ENCODE peak calls at places on chromosomes 5 and 9, in nine cellular contexts. One of them, this sample, is unnamed.

GRCh38 chr9:132485454-132485853 is 75.4 kb downstream of the CFAP77 start:
- DNase-seq in BE2C: no peak
- DNase-seq in Peyer's patch: no peak
- DNase-seq in NCI-H1105 treated with DMSO at 0.1 percent for 48 hours: peak
- DNase-seq in left ventricle myocardium inferior: no peak
- DNase-seq in iPS DF 6.9: no peak
- DNase-seq in left lobe of liver: no peak
- DNase-seq in activated T-helper 1 cell treated with anti-CD3 and anti-CD28 coated beads, Interleukin-12 subunit alpha, Interleukin-12 subunit beta, Interleukin-2, Interleukin-4 antibody, amounts not matched to agents 30 ng/mL and 10 ng/mL and 1 ng/mL, durations not matched to agents 14 hours and 24 hours and 36 hours: no peak
- DNase-seq in type B pancreatic cell: no peak
- DNase-seq in this sample: no peak

GRCh38 chr5:1643651-1644392 is 120.1 kb upstream of the LPCAT1 start:
- DNase-seq in Peyer's patch: no peak
- DNase-seq in activated T-helper 1 cell treated with anti-CD3 and anti-CD28 coated beads, Interleukin-12 subunit alpha, Interleukin-12 subunit beta, Interleukin-2, Interleukin-4 antibody, amounts not matched to agents 30 ng/mL and 10 ng/mL and 1 ng/mL, durations not matched to agents 14 hours and 24 hours and 36 hours: no peak
- DNase-seq in iPS DF 6.9: no peak
- DNase-seq in NCI-H1105 treated with DMSO at 0.1 percent for 48 hours: no peak
- DNase-seq in BE2C: no peak
- DNase-seq in type B pancreatic cell: no peak
- DNase-seq in left lobe of liver: no peak
- DNase-seq in left ventricle myocardium inferior: peak
- DNase-seq in this sample: no peak

GRCh38 chr5:135497971-135498661 is 37.6 kb downstream of the NEUROG1 start:
- DNase-seq in iPS DF 6.9: no peak
- DNase-seq in Peyer's patch: no peak
- DNase-seq in type B pancreatic cell: peak
- DNase-seq in left ventricle myocardium inferior: no peak
- DNase-seq in activated T-helper 1 cell treated with anti-CD3 and anti-CD28 coated beads, Interleukin-12 subunit alpha, Interleukin-12 subunit beta, Interleukin-2, Interleukin-4 antibody, amounts not matched to agents 30 ng/mL and 10 ng/mL and 1 ng/mL, durations not matched to agents 14 hours and 24 hours and 36 hours: no peak
- DNase-seq in NCI-H1105 treated with DMSO at 0.1 percent for 48 hours: no peak
- DNase-seq in left lobe of liver: no peak
- DNase-seq in BE2C: no peak
- DNase-seq in this sample: no peak

GRCh38 chr9:16013826-16014225 is 461.0 kb downstream of the CCDC171 start:
- DNase-seq in type B pancreatic cell: no peak
- DNase-seq in Peyer's patch: no peak
- DNase-seq in NCI-H1105 treated with DMSO at 0.1 percent for 48 hours: no peak
- DNase-seq in BE2C: no peak
- DNase-seq in left lobe of liver: no peak
- DNase-seq in iPS DF 6.9: no peak
- DNase-seq in activated T-helper 1 cell treated with anti-CD3 and anti-CD28 coated beads, Interleukin-12 subunit alpha, Interleukin-12 subunit beta, Interleukin-2, Interleukin-4 antibody, amounts not matched to agents 30 ng/mL and 10 ng/mL and 1 ng/mL, durations not matched to agents 14 hours and 24 hours and 36 hours: no peak
- DNase-seq in left ventricle myocardium inferior: no peak
- DNase-seq in this sample: no peak

GRCh38 chr5:56522972-56523371 is 289.8 kb upstream of the ANKRD55 start:
- DNase-seq in NCI-H1105 treated with DMSO at 0.1 percent for 48 hours: no peak
- DNase-seq in activated T-helper 1 cell treated with anti-CD3 and anti-CD28 coated beads, Interleukin-12 subunit alpha, Interleukin-12 subunit beta, Interleukin-2, Interleukin-4 antibody, amounts not matched to agents 30 ng/mL and 10 ng/mL and 1 ng/mL, durations not matched to agents 14 hours and 24 hours and 36 hours: no peak
- DNase-seq in BE2C: no peak
- DNase-seq in left ventricle myocardium inferior: no peak
- DNase-seq in Peyer's patch: no peak
- DNase-seq in iPS DF 6.9: no peak
- DNase-seq in type B pancreatic cell: no peak
- DNase-seq in left lobe of liver: peak
- DNase-seq in this sample: peak

GRCh38 chr5:73625314-73625904 is 587 bp upstream of the ARHGEF28 start:
- DNase-seq in left ventricle myocardium inferior: peak
- DNase-seq in BE2C: no peak
- DNase-seq in NCI-H1105 treated with DMSO at 0.1 percent for 48 hours: no peak
- DNase-seq in activated T-helper 1 cell treated with anti-CD3 and anti-CD28 coated beads, Interleukin-12 subunit alpha, Interleukin-12 subunit beta, Interleukin-2, Interleukin-4 antibody, amounts not matched to agents 30 ng/mL and 10 ng/mL and 1 ng/mL, durations not matched to agents 14 hours and 24 hours and 36 hours: no peak
- DNase-seq in type B pancreatic cell: no peak
- DNase-seq in iPS DF 6.9: no peak
- DNase-seq in left lobe of liver: no peak
- DNase-seq in Peyer's patch: no peak
- DNase-seq in this sample: no peak

GRCh38 chr9:127133739-127134167 is 11.3 kb upstream of the ANGPTL2 start:
- DNase-seq in activated T-helper 1 cell treated with anti-CD3 and anti-CD28 coated beads, Interleukin-12 subunit alpha, Interleukin-12 subunit beta, Interleukin-2, Interleukin-4 antibody, amounts not matched to agents 30 ng/mL and 10 ng/mL and 1 ng/mL, durations not matched to agents 14 hours and 24 hours and 36 hours: no peak
- DNase-seq in BE2C: no peak
- DNase-seq in NCI-H1105 treated with DMSO at 0.1 percent for 48 hours: no peak
- DNase-seq in type B pancreatic cell: peak
- DNase-seq in iPS DF 6.9: no peak
- DNase-seq in left ventricle myocardium inferior: peak
- DNase-seq in Peyer's patch: peak
- DNase-seq in left lobe of liver: peak
- DNase-seq in this sample: peak

GRCh38 chr5:168327994-168328393 is 36.5 kb downstream of the WWC1 start:
- DNase-seq in left lobe of liver: no peak
- DNase-seq in type B pancreatic cell: no peak
- DNase-seq in iPS DF 6.9: no peak
- DNase-seq in BE2C: no peak
- DNase-seq in NCI-H1105 treated with DMSO at 0.1 percent for 48 hours: no peak
- DNase-seq in activated T-helper 1 cell treated with anti-CD3 and anti-CD28 coated beads, Interleukin-12 subunit alpha, Interleukin-12 subunit beta, Interleukin-2, Interleukin-4 antibody, amounts not matched to agents 30 ng/mL and 10 ng/mL and 1 ng/mL, durations not matched to agents 14 hours and 24 hours and 36 hours: no peak
- DNase-seq in Peyer's patch: no peak
- DNase-seq in left ventricle myocardium inferior: no peak
- DNase-seq in this sample: no peak

GRCh38 chr5:152349683-152350526 is 55.2 kb downstream of the NMUR2 start:
- DNase-seq in left ventricle myocardium inferior: peak
- DNase-seq in type B pancreatic cell: no peak
- DNase-seq in iPS DF 6.9: peak
- DNase-seq in left lobe of liver: no peak
- DNase-seq in activated T-helper 1 cell treated with anti-CD3 and anti-CD28 coated beads, Interleukin-12 subunit alpha, Interleukin-12 subunit beta, Interleukin-2, Interleukin-4 antibody, amounts not matched to agents 30 ng/mL and 10 ng/mL and 1 ng/mL, durations not matched to agents 14 hours and 24 hours and 36 hours: no peak
- DNase-seq in BE2C: peak
- DNase-seq in Peyer's patch: no peak
- DNase-seq in NCI-H1105 treated with DMSO at 0.1 percent for 48 hours: peak
- DNase-seq in this sample: peak

GRCh38 chr5:129459485-129460120 is 495 bp upstream of the ADAMTS19 start:
- DNase-seq in Peyer's patch: no peak
- DNase-seq in type B pancreatic cell: peak
- DNase-seq in iPS DF 6.9: peak
- DNase-seq in left lobe of liver: no peak
- DNase-seq in BE2C: no peak
- DNase-seq in activated T-helper 1 cell treated with anti-CD3 and anti-CD28 coated beads, Interleukin-12 subunit alpha, Interleukin-12 subunit beta, Interleukin-2, Interleukin-4 antibody, amounts not matched to agents 30 ng/mL and 10 ng/mL and 1 ng/mL, durations not matched to agents 14 hours and 24 hours and 36 hours: no peak
- DNase-seq in NCI-H1105 treated with DMSO at 0.1 percent for 48 hours: no peak
- DNase-seq in left ventricle myocardium inferior: peak
- DNase-seq in this sample: no peak

GRCh38 chr5:139188558-139189270 is 9.5 kb downstream of the SIL1 start:
- DNase-seq in BE2C: no peak
- DNase-seq in Peyer's patch: no peak
- DNase-seq in iPS DF 6.9: no peak
- DNase-seq in NCI-H1105 treated with DMSO at 0.1 percent for 48 hours: no peak
- DNase-seq in activated T-helper 1 cell treated with anti-CD3 and anti-CD28 coated beads, Interleukin-12 subunit alpha, Interleukin-12 subunit beta, Interleukin-2, Interleukin-4 antibody, amounts not matched to agents 30 ng/mL and 10 ng/mL and 1 ng/mL, durations not matched to agents 14 hours and 24 hours and 36 hours: no peak
- DNase-seq in left lobe of liver: no peak
- DNase-seq in type B pancreatic cell: no peak
- DNase-seq in left ventricle myocardium inferior: no peak
- DNase-seq in this sample: no peak

GRCh38 chr5:43040287-43041098 is at the start of gene ANXA2R:
- DNase-seq in NCI-H1105 treated with DMSO at 0.1 percent for 48 hours: peak
- DNase-seq in BE2C: peak
- DNase-seq in left lobe of liver: peak
- DNase-seq in iPS DF 6.9: no peak
- DNase-seq in left ventricle myocardium inferior: peak
- DNase-seq in activated T-helper 1 cell treated with anti-CD3 and anti-CD28 coated beads, Interleukin-12 subunit alpha, Interleukin-12 subunit beta, Interleukin-2, Interleukin-4 antibody, amounts not matched to agents 30 ng/mL and 10 ng/mL and 1 ng/mL, durations not matched to agents 14 hours and 24 hours and 36 hours: peak
- DNase-seq in type B pancreatic cell: no peak
- DNase-seq in Peyer's patch: peak
- DNase-seq in this sample: peak

GRCh38 chr5:140480310-140481014 is 67.0 kb upstream of the EIF4EBP3 start:
- DNase-seq in left ventricle myocardium inferior: no peak
- DNase-seq in Peyer's patch: no peak
- DNase-seq in activated T-helper 1 cell treated with anti-CD3 and anti-CD28 coated beads, Interleukin-12 subunit alpha, Interleukin-12 subunit beta, Interleukin-2, Interleukin-4 antibody, amounts not matched to agents 30 ng/mL and 10 ng/mL and 1 ng/mL, durations not matched to agents 14 hours and 24 hours and 36 hours: no peak
- DNase-seq in left lobe of liver: no peak
- DNase-seq in type B pancreatic cell: no peak
- DNase-seq in iPS DF 6.9: no peak
- DNase-seq in NCI-H1105 treated with DMSO at 0.1 percent for 48 hours: no peak
- DNase-seq in BE2C: no peak
- DNase-seq in this sample: no peak

GRCh38 chr5:111197523-111197922 is 26.7 kb upstream of the CAMK4 start:
- DNase-seq in iPS DF 6.9: no peak
- DNase-seq in activated T-helper 1 cell treated with anti-CD3 and anti-CD28 coated beads, Interleukin-12 subunit alpha, Interleukin-12 subunit beta, Interleukin-2, Interleukin-4 antibody, amounts not matched to agents 30 ng/mL and 10 ng/mL and 1 ng/mL, durations not matched to agents 14 hours and 24 hours and 36 hours: no peak
- DNase-seq in left lobe of liver: peak
- DNase-seq in type B pancreatic cell: no peak
- DNase-seq in BE2C: peak
- DNase-seq in NCI-H1105 treated with DMSO at 0.1 percent for 48 hours: peak
- DNase-seq in left ventricle myocardium inferior: no peak
- DNase-seq in Peyer's patch: no peak
- DNase-seq in this sample: peak

GRCh38 chr5:80753712-80754111 is 98.9 kb upstream of the DHFR start:
- DNase-seq in left lobe of liver: no peak
- DNase-seq in Peyer's patch: no peak
- DNase-seq in NCI-H1105 treated with DMSO at 0.1 percent for 48 hours: no peak
- DNase-seq in type B pancreatic cell: no peak
- DNase-seq in left ventricle myocardium inferior: no peak
- DNase-seq in BE2C: no peak
- DNase-seq in activated T-helper 1 cell treated with anti-CD3 and anti-CD28 coated beads, Interleukin-12 subunit alpha, Interleukin-12 subunit beta, Interleukin-2, Interleukin-4 antibody, amounts not matched to agents 30 ng/mL and 10 ng/mL and 1 ng/mL, durations not matched to agents 14 hours and 24 hours and 36 hours: no peak
- DNase-seq in iPS DF 6.9: no peak
- DNase-seq in this sample: no peak

GRCh38 chr9:33460854-33461253 is 12.9 kb downstream of the NOL6 start:
- DNase-seq in type B pancreatic cell: no peak
- DNase-seq in NCI-H1105 treated with DMSO at 0.1 percent for 48 hours: no peak
- DNase-seq in left ventricle myocardium inferior: no peak
- DNase-seq in BE2C: no peak
- DNase-seq in left lobe of liver: no peak
- DNase-seq in activated T-helper 1 cell treated with anti-CD3 and anti-CD28 coated beads, Interleukin-12 subunit alpha, Interleukin-12 subunit beta, Interleukin-2, Interleukin-4 antibody, amounts not matched to agents 30 ng/mL and 10 ng/mL and 1 ng/mL, durations not matched to agents 14 hours and 24 hours and 36 hours: no peak
- DNase-seq in iPS DF 6.9: no peak
- DNase-seq in Peyer's patch: no peak
- DNase-seq in this sample: no peak

GRCh38 chr9:109143881-109144562 is 23.0 kb downstream of the FRRS1L start:
- DNase-seq in activated T-helper 1 cell treated with anti-CD3 and anti-CD28 coated beads, Interleukin-12 subunit alpha, Interleukin-12 subunit beta, Interleukin-2, Interleukin-4 antibody, amounts not matched to agents 30 ng/mL and 10 ng/mL and 1 ng/mL, durations not matched to agents 14 hours and 24 hours and 36 hours: no peak
- DNase-seq in NCI-H1105 treated with DMSO at 0.1 percent for 48 hours: no peak
- DNase-seq in left ventricle myocardium inferior: no peak
- DNase-seq in iPS DF 6.9: no peak
- DNase-seq in left lobe of liver: no peak
- DNase-seq in BE2C: peak
- DNase-seq in type B pancreatic cell: no peak
- DNase-seq in Peyer's patch: no peak
- DNase-seq in this sample: no peak

GRCh38 chr9:105243015-105243686 is 1.3 kb upstream of the SLC44A1 start:
- DNase-seq in iPS DF 6.9: no peak
- DNase-seq in left ventricle myocardium inferior: no peak
- DNase-seq in activated T-helper 1 cell treated with anti-CD3 and anti-CD28 coated beads, Interleukin-12 subunit alpha, Interleukin-12 subunit beta, Interleukin-2, Interleukin-4 antibody, amounts not matched to agents 30 ng/mL and 10 ng/mL and 1 ng/mL, durations not matched to agents 14 hours and 24 hours and 36 hours: no peak
- DNase-seq in type B pancreatic cell: no peak
- DNase-seq in NCI-H1105 treated with DMSO at 0.1 percent for 48 hours: no peak
- DNase-seq in Peyer's patch: no peak
- DNase-seq in left lobe of liver: no peak
- DNase-seq in BE2C: no peak
- DNase-seq in this sample: no peak

GRCh38 chr9:382383-382782 is 167.7 kb downstream of the DOCK8 start:
- DNase-seq in iPS DF 6.9: no peak
- DNase-seq in type B pancreatic cell: no peak
- DNase-seq in activated T-helper 1 cell treated with anti-CD3 and anti-CD28 coated beads, Interleukin-12 subunit alpha, Interleukin-12 subunit beta, Interleukin-2, Interleukin-4 antibody, amounts not matched to agents 30 ng/mL and 10 ng/mL and 1 ng/mL, durations not matched to agents 14 hours and 24 hours and 36 hours: no peak
- DNase-seq in NCI-H1105 treated with DMSO at 0.1 percent for 48 hours: no peak
- DNase-seq in Peyer's patch: no peak
- DNase-seq in BE2C: no peak
- DNase-seq in left lobe of liver: no peak
- DNase-seq in left ventricle myocardium inferior: no peak
- DNase-seq in this sample: no peak

GRCh38 chr5:74017112-74017511 is 391.1 kb downstream of the ARHGEF28 start:
- DNase-seq in left lobe of liver: no peak
- DNase-seq in Peyer's patch: no peak
- DNase-seq in iPS DF 6.9: no peak
- DNase-seq in activated T-helper 1 cell treated with anti-CD3 and anti-CD28 coated beads, Interleukin-12 subunit alpha, Interleukin-12 subunit beta, Interleukin-2, Interleukin-4 antibody, amounts not matched to agents 30 ng/mL and 10 ng/mL and 1 ng/mL, durations not matched to agents 14 hours and 24 hours and 36 hours: no peak
- DNase-seq in BE2C: no peak
- DNase-seq in type B pancreatic cell: no peak
- DNase-seq in left ventricle myocardium inferior: no peak
- DNase-seq in NCI-H1105 treated with DMSO at 0.1 percent for 48 hours: peak
- DNase-seq in this sample: no peak

GRCh38 chr9:124660341-124660801 is 110.7 kb downstream of the NR6A1 start:
- DNase-seq in iPS DF 6.9: no peak
- DNase-seq in NCI-H1105 treated with DMSO at 0.1 percent for 48 hours: peak
- DNase-seq in left lobe of liver: no peak
- DNase-seq in Peyer's patch: no peak
- DNase-seq in left ventricle myocardium inferior: no peak
- DNase-seq in type B pancreatic cell: no peak
- DNase-seq in activated T-helper 1 cell treated with anti-CD3 and anti-CD28 coated beads, Interleukin-12 subunit alpha, Interleukin-12 subunit beta, Interleukin-2, Interleukin-4 antibody, amounts not matched to agents 30 ng/mL and 10 ng/mL and 1 ng/mL, durations not matched to agents 14 hours and 24 hours and 36 hours: no peak
- DNase-seq in BE2C: peak
- DNase-seq in this sample: no peak

GRCh38 chr5:73201547-73202513 is 28.8 kb downstream of the TMEM174 start:
- DNase-seq in activated T-helper 1 cell treated with anti-CD3 and anti-CD28 coated beads, Interleukin-12 subunit alpha, Interleukin-12 subunit beta, Interleukin-2, Interleukin-4 antibody, amounts not matched to agents 30 ng/mL and 10 ng/mL and 1 ng/mL, durations not matched to agents 14 hours and 24 hours and 36 hours: peak
- DNase-seq in iPS DF 6.9: peak
- DNase-seq in BE2C: peak
- DNase-seq in Peyer's patch: peak
- DNase-seq in type B pancreatic cell: peak
- DNase-seq in left ventricle myocardium inferior: peak
- DNase-seq in NCI-H1105 treated with DMSO at 0.1 percent for 48 hours: no peak
- DNase-seq in left lobe of liver: peak
- DNase-seq in this sample: peak

GRCh38 chr5:143354025-143354424 is 49.5 kb downstream of the NR3C1 start:
- DNase-seq in iPS DF 6.9: no peak
- DNase-seq in type B pancreatic cell: no peak
- DNase-seq in NCI-H1105 treated with DMSO at 0.1 percent for 48 hours: no peak
- DNase-seq in left ventricle myocardium inferior: no peak
- DNase-seq in BE2C: no peak
- DNase-seq in left lobe of liver: no peak
- DNase-seq in activated T-helper 1 cell treated with anti-CD3 and anti-CD28 coated beads, Interleukin-12 subunit alpha, Interleukin-12 subunit beta, Interleukin-2, Interleukin-4 antibody, amounts not matched to agents 30 ng/mL and 10 ng/mL and 1 ng/mL, durations not matched to agents 14 hours and 24 hours and 36 hours: no peak
- DNase-seq in Peyer's patch: no peak
- DNase-seq in this sample: no peak

GRCh38 chr9:87824216-87824875 is 58.3 kb upstream of the SPATA31E1 start:
- DNase-seq in Peyer's patch: no peak
- DNase-seq in left ventricle myocardium inferior: no peak
- DNase-seq in type B pancreatic cell: no peak
- DNase-seq in BE2C: no peak
- DNase-seq in left lobe of liver: no peak
- DNase-seq in iPS DF 6.9: no peak
- DNase-seq in activated T-helper 1 cell treated with anti-CD3 and anti-CD28 coated beads, Interleukin-12 subunit alpha, Interleukin-12 subunit beta, Interleukin-2, Interleukin-4 antibody, amounts not matched to agents 30 ng/mL and 10 ng/mL and 1 ng/mL, durations not matched to agents 14 hours and 24 hours and 36 hours: no peak
- DNase-seq in NCI-H1105 treated with DMSO at 0.1 percent for 48 hours: no peak
- DNase-seq in this sample: no peak

GRCh38 chr5:109038209-109038840 is 290.6 kb downstream of the FER start:
- DNase-seq in type B pancreatic cell: no peak
- DNase-seq in NCI-H1105 treated with DMSO at 0.1 percent for 48 hours: no peak
- DNase-seq in left lobe of liver: no peak
- DNase-seq in left ventricle myocardium inferior: no peak
- DNase-seq in iPS DF 6.9: no peak
- DNase-seq in activated T-helper 1 cell treated with anti-CD3 and anti-CD28 coated beads, Interleukin-12 subunit alpha, Interleukin-12 subunit beta, Interleukin-2, Interleukin-4 antibody, amounts not matched to agents 30 ng/mL and 10 ng/mL and 1 ng/mL, durations not matched to agents 14 hours and 24 hours and 36 hours: no peak
- DNase-seq in BE2C: no peak
- DNase-seq in Peyer's patch: no peak
- DNase-seq in this sample: no peak

GRCh38 chr9:104075801-104076753 is 18.0 kb upstream of the SMC2 start:
- DNase-seq in activated T-helper 1 cell treated with anti-CD3 and anti-CD28 coated beads, Interleukin-12 subunit alpha, Interleukin-12 subunit beta, Interleukin-2, Interleukin-4 antibody, amounts not matched to agents 30 ng/mL and 10 ng/mL and 1 ng/mL, durations not matched to agents 14 hours and 24 hours and 36 hours: no peak
- DNase-seq in NCI-H1105 treated with DMSO at 0.1 percent for 48 hours: no peak
- DNase-seq in type B pancreatic cell: no peak
- DNase-seq in iPS DF 6.9: no peak
- DNase-seq in left lobe of liver: no peak
- DNase-seq in BE2C: no peak
- DNase-seq in Peyer's patch: no peak
- DNase-seq in left ventricle myocardium inferior: no peak
- DNase-seq in this sample: no peak

GRCh38 chr5:124628721-124629596 is 117.5 kb downstream of the ZNF608 start:
- DNase-seq in NCI-H1105 treated with DMSO at 0.1 percent for 48 hours: no peak
- DNase-seq in type B pancreatic cell: no peak
- DNase-seq in left lobe of liver: no peak
- DNase-seq in BE2C: peak
- DNase-seq in left ventricle myocardium inferior: no peak
- DNase-seq in Peyer's patch: no peak
- DNase-seq in iPS DF 6.9: no peak
- DNase-seq in activated T-helper 1 cell treated with anti-CD3 and anti-CD28 coated beads, Interleukin-12 subunit alpha, Interleukin-12 subunit beta, Interleukin-2, Interleukin-4 antibody, amounts not matched to agents 30 ng/mL and 10 ng/mL and 1 ng/mL, durations not matched to agents 14 hours and 24 hours and 36 hours: no peak
- DNase-seq in this sample: no peak

GRCh38 chr5:176851380-176851779 is 41.0 kb downstream of the UNC5A start:
- DNase-seq in type B pancreatic cell: no peak
- DNase-seq in Peyer's patch: no peak
- DNase-seq in activated T-helper 1 cell treated with anti-CD3 and anti-CD28 coated beads, Interleukin-12 subunit alpha, Interleukin-12 subunit beta, Interleukin-2, Interleukin-4 antibody, amounts not matched to agents 30 ng/mL and 10 ng/mL and 1 ng/mL, durations not matched to agents 14 hours and 24 hours and 36 hours: no peak
- DNase-seq in left ventricle myocardium inferior: no peak
- DNase-seq in iPS DF 6.9: no peak
- DNase-seq in BE2C: no peak
- DNase-seq in left lobe of liver: no peak
- DNase-seq in NCI-H1105 treated with DMSO at 0.1 percent for 48 hours: no peak
- DNase-seq in this sample: no peak

GRCh38 chr5:53019320-53019719 is 30.2 kb downstream of the ITGA2 start:
- DNase-seq in BE2C: peak
- DNase-seq in left ventricle myocardium inferior: no peak
- DNase-seq in Peyer's patch: no peak
- DNase-seq in NCI-H1105 treated with DMSO at 0.1 percent for 48 hours: no peak
- DNase-seq in iPS DF 6.9: no peak
- DNase-seq in activated T-helper 1 cell treated with anti-CD3 and anti-CD28 coated beads, Interleukin-12 subunit alpha, Interleukin-12 subunit beta, Interleukin-2, Interleukin-4 antibody, amounts not matched to agents 30 ng/mL and 10 ng/mL and 1 ng/mL, durations not matched to agents 14 hours and 24 hours and 36 hours: no peak
- DNase-seq in left lobe of liver: no peak
- DNase-seq in type B pancreatic cell: no peak
- DNase-seq in this sample: no peak

GRCh38 chr5:170348069-170348702 is 41.0 kb downstream of the KCNMB1 start:
- DNase-seq in Peyer's patch: no peak
- DNase-seq in activated T-helper 1 cell treated with anti-CD3 and anti-CD28 coated beads, Interleukin-12 subunit alpha, Interleukin-12 subunit beta, Interleukin-2, Interleukin-4 antibody, amounts not matched to agents 30 ng/mL and 10 ng/mL and 1 ng/mL, durations not matched to agents 14 hours and 24 hours and 36 hours: no peak
- DNase-seq in NCI-H1105 treated with DMSO at 0.1 percent for 48 hours: no peak
- DNase-seq in left lobe of liver: no peak
- DNase-seq in type B pancreatic cell: no peak
- DNase-seq in iPS DF 6.9: no peak
- DNase-seq in left ventricle myocardium inferior: no peak
- DNase-seq in BE2C: no peak
- DNase-seq in this sample: no peak

GRCh38 chr5:74382864-74383618 is 257.5 kb downstream of the ENC1 start:
- DNase-seq in left ventricle myocardium inferior: peak
- DNase-seq in activated T-helper 1 cell treated with anti-CD3 and anti-CD28 coated beads, Interleukin-12 subunit alpha, Interleukin-12 subunit beta, Interleukin-2, Interleukin-4 antibody, amounts not matched to agents 30 ng/mL and 10 ng/mL and 1 ng/mL, durations not matched to agents 14 hours and 24 hours and 36 hours: no peak
- DNase-seq in Peyer's patch: no peak
- DNase-seq in iPS DF 6.9: no peak
- DNase-seq in BE2C: peak
- DNase-seq in type B pancreatic cell: no peak
- DNase-seq in NCI-H1105 treated with DMSO at 0.1 percent for 48 hours: no peak
- DNase-seq in left lobe of liver: no peak
- DNase-seq in this sample: no peak

This sample was measured in sciatic nerve.